ENCODE peak calls at places on chromosome 22, in ten cellular contexts. One of them, this sample, is unnamed.

GRCh38 chr22:42939451-42939881 is 75.5 kb downstream of the PACSIN2 start:
- DNase-seq in fibroblast of lung: no peak
- DNase-seq in kidney: no peak
- DNase-seq in mammary epithelial cell: no peak
- DNase-seq in foreskin fibroblast: no peak
- DNase-seq in heart left ventricle: no peak
- DNase-seq in body of pancreas: peak
- DNase-seq in SJSA1: peak
- DNase-seq in right atrium auricular region: no peak
- DNase-seq in stomach: no peak
- DNase-seq in this sample: peak

GRCh38 chr22:28031383-28031922 is 112.4 kb upstream of the PITPNB start:
- DNase-seq in right atrium auricular region: no peak
- DNase-seq in foreskin fibroblast: no peak
- DNase-seq in body of pancreas: no peak
- DNase-seq in kidney: no peak
- DNase-seq in mammary epithelial cell: no peak
- DNase-seq in heart left ventricle: no peak
- DNase-seq in fibroblast of lung: no peak
- DNase-seq in stomach: no peak
- DNase-seq in SJSA1: peak
- DNase-seq in this sample: no peak

GRCh38 chr22:35892192-35892591 is 136.4 kb downstream of the RBFOX2 start:
- DNase-seq in fibroblast of lung: peak
- DNase-seq in stomach: no peak
- DNase-seq in foreskin fibroblast: peak
- DNase-seq in heart left ventricle: no peak
- DNase-seq in body of pancreas: no peak
- DNase-seq in SJSA1: no peak
- DNase-seq in mammary epithelial cell: peak
- DNase-seq in right atrium auricular region: no peak
- DNase-seq in kidney: no peak
- DNase-seq in this sample: no peak

GRCh38 chr22:27650985-27651384 is 150.6 kb downstream of the MN1 start:
- DNase-seq in fibroblast of lung: no peak
- DNase-seq in foreskin fibroblast: no peak
- DNase-seq in SJSA1: no peak
- DNase-seq in mammary epithelial cell: no peak
- DNase-seq in stomach: no peak
- DNase-seq in body of pancreas: no peak
- DNase-seq in heart left ventricle: no peak
- DNase-seq in kidney: no peak
- DNase-seq in right atrium auricular region: no peak
- DNase-seq in this sample: no peak

GRCh38 chr22:20636945-20637344 is 129.5 kb downstream of the MED15 start:
- DNase-seq in body of pancreas: no peak
- DNase-seq in fibroblast of lung: no peak
- DNase-seq in heart left ventricle: no peak
- DNase-seq in SJSA1: no peak
- DNase-seq in foreskin fibroblast: no peak
- DNase-seq in stomach: no peak
- DNase-seq in right atrium auricular region: no peak
- DNase-seq in mammary epithelial cell: no peak
- DNase-seq in kidney: no peak
- DNase-seq in this sample: no peak

GRCh38 chr22:26477341-26477731 is 6.2 kb downstream of the HPS4 start:
- DNase-seq in right atrium auricular region: no peak
- DNase-seq in kidney: no peak
- DNase-seq in foreskin fibroblast: no peak
- DNase-seq in fibroblast of lung: no peak
- DNase-seq in mammary epithelial cell: no peak
- DNase-seq in heart left ventricle: no peak
- DNase-seq in stomach: no peak
- DNase-seq in body of pancreas: no peak
- DNase-seq in SJSA1: no peak
- DNase-seq in this sample: no peak

GRCh38 chr22:32204211-32204855 is 540 bp downstream of the RFPL2 start:
- DNase-seq in foreskin fibroblast: no peak
- DNase-seq in fibroblast of lung: no peak
- DNase-seq in right atrium auricular region: no peak
- DNase-seq in mammary epithelial cell: no peak
- DNase-seq in SJSA1: no peak
- DNase-seq in stomach: no peak
- DNase-seq in heart left ventricle: no peak
- DNase-seq in kidney: no peak
- DNase-seq in body of pancreas: peak
- DNase-seq in this sample: no peak

GRCh38 chr22:42930810-42931420 is 73.8 kb upstream of the ARFGAP3 start:
- DNase-seq in stomach: no peak
- DNase-seq in right atrium auricular region: peak
- DNase-seq in kidney: no peak
- DNase-seq in heart left ventricle: no peak
- DNase-seq in SJSA1: peak
- DNase-seq in mammary epithelial cell: peak
- DNase-seq in foreskin fibroblast: no peak
- DNase-seq in body of pancreas: peak
- DNase-seq in fibroblast of lung: peak
- DNase-seq in this sample: no peak

GRCh38 chr22:21936151-21936778 is 16.4 kb downstream of the PPM1F start:
- DNase-seq in body of pancreas: no peak
- DNase-seq in foreskin fibroblast: no peak
- DNase-seq in fibroblast of lung: no peak
- DNase-seq in stomach: no peak
- DNase-seq in kidney: no peak
- DNase-seq in heart left ventricle: no peak
- DNase-seq in mammary epithelial cell: no peak
- DNase-seq in right atrium auricular region: peak
- DNase-seq in SJSA1: peak
- DNase-seq in this sample: peak

GRCh38 chr22:33324228-33324627 is 266.0 kb upstream of the SYN3 start:
- DNase-seq in SJSA1: no peak
- DNase-seq in right atrium auricular region: no peak
- DNase-seq in body of pancreas: no peak
- DNase-seq in heart left ventricle: no peak
- DNase-seq in stomach: no peak
- DNase-seq in kidney: no peak
- DNase-seq in mammary epithelial cell: no peak
- DNase-seq in foreskin fibroblast: no peak
- DNase-seq in fibroblast of lung: no peak
- DNase-seq in this sample: no peak

DNA sequence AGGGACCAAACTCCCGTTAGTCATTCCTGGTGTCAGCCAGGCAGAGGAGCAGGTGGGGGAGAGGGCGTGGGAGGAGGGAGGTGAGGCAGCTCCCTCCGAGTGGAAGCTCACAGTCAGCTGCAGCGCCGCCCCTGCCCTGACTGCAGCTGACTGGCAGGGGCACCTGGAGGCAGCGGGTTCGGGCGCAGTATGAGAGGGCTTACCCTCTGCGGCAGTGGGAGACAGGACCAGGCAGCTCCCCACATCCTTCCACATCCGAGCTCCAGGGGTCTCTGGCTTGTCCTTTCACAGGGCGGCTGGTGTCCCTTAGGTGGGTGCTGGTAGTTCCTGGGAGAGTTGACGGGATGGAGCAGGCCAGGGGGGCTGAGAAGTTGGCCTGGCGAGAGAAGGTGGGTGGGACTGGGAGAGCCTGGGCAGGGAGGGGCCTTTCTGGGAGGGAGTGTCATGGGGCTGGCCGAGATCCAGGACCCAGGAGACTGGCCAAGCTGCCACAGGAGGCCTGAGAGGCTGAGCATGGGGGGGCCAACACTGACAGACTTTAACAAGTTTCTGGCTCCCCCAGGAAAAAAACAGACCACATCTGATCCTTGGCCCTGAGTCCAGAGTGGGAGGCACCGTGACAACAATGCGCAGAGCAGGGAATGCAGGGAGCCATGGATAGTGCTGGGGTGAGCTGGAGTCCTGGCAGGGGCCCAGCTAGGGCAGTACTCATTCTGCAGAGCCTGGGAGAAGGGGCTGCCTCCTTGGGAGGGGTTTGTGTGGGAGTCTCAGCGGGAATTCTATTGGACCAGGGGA is 4.9 kb downstream of the ADORA2A start:
- DNase-seq in fibroblast of lung: peak
- DNase-seq in mammary epithelial cell: peak
- DNase-seq in heart left ventricle: peak
- DNase-seq in stomach: peak
- DNase-seq in kidney: peak
- DNase-seq in right atrium auricular region: peak
- DNase-seq in body of pancreas: peak
- DNase-seq in foreskin fibroblast: no peak
- DNase-seq in SJSA1: no peak
- DNase-seq in this sample: peak
- H3K4me3 ChIP-seq in fibroblast of lung: no peak
- H3K4me3 ChIP-seq in mammary epithelial cell: no peak
- H3K4me3 ChIP-seq in heart left ventricle: no peak
- H3K4me3 ChIP-seq in stomach: no peak
- H3K4me3 ChIP-seq in kidney: no peak
- H3K4me3 ChIP-seq in right atrium auricular region: no peak
- H3K4me3 ChIP-seq in body of pancreas: no peak
- H3K4me3 ChIP-seq in foreskin fibroblast: no peak
- H3K4me3 ChIP-seq in SJSA1: no peak
- H3K4me3 ChIP-seq in this sample: no peak

DNA sequence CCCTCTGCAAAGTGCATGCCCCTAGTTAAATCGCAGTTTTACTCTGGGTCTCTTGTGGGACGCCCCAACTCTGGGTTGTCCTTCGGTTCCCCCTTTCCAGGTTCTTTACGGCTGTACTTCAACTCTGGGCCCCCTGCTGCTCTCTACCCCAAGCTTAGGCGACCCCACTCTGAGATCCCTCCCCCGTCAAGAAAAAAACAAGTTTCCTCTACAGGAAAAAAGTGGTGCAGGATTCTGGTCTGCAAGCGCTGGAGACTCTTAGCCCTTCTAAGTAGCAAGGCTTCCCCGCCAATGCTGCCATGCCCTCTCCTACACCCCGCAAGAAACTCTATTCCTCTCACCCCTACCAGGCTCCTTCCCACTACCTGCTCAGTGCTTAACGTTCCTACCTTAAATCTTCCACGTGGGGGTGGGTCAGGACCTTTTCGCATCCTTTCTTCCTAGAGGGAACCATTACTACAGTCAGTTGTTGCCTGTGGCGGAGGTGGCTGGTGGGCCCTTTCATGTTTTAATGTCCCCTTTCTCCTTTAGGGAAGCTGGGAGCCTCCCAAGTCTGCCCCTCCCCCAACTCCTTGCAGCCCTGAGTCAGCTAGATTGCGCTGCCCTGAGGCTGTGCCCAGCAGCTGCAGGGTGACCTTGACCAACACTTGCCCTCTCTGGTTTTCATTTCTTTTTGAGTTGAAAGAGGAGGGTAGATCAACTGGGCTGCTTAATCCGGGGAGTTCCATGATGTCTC is 1.4 kb downstream of the NEFH start:
- DNase-seq in stomach: no peak
- DNase-seq in foreskin fibroblast: peak
- DNase-seq in fibroblast of lung: no peak
- DNase-seq in body of pancreas: peak
- DNase-seq in SJSA1: no peak
- DNase-seq in mammary epithelial cell: no peak
- DNase-seq in kidney: no peak
- DNase-seq in right atrium auricular region: no peak
- DNase-seq in heart left ventricle: no peak
- DNase-seq in this sample: no peak
- H3K4me3 ChIP-seq in stomach: peak
- H3K4me3 ChIP-seq in foreskin fibroblast: no peak
- H3K4me3 ChIP-seq in fibroblast of lung: no peak
- H3K4me3 ChIP-seq in body of pancreas: no peak
- H3K4me3 ChIP-seq in SJSA1: no peak
- H3K4me3 ChIP-seq in mammary epithelial cell: peak
- H3K4me3 ChIP-seq in kidney: no peak
- H3K4me3 ChIP-seq in right atrium auricular region: peak
- H3K4me3 ChIP-seq in heart left ventricle: no peak
- H3K4me3 ChIP-seq in this sample: no peak

GRCh38 chr22:38982008-38982927 is at the start of gene APOBEC3B:
- DNase-seq in right atrium auricular region: peak
- DNase-seq in foreskin fibroblast: peak
- DNase-seq in body of pancreas: peak
- DNase-seq in heart left ventricle: peak
- DNase-seq in stomach: peak
- DNase-seq in SJSA1: peak
- DNase-seq in mammary epithelial cell: peak
- DNase-seq in fibroblast of lung: peak
- DNase-seq in kidney: peak
- DNase-seq in this sample: peak

GRCh38 chr22:38986629-38987028 is 4.5 kb downstream of the APOBEC3B start:
- DNase-seq in mammary epithelial cell: no peak
- DNase-seq in heart left ventricle: no peak
- DNase-seq in fibroblast of lung: no peak
- DNase-seq in stomach: no peak
- DNase-seq in kidney: peak
- DNase-seq in body of pancreas: no peak
- DNase-seq in SJSA1: no peak
- DNase-seq in foreskin fibroblast: no peak
- DNase-seq in right atrium auricular region: no peak
- DNase-seq in this sample: no peak

GRCh38 chr22:38981005-38981658 is 1.0 kb upstream of the APOBEC3B start:
- DNase-seq in SJSA1: no peak
- DNase-seq in fibroblast of lung: peak
- DNase-seq in body of pancreas: peak
- DNase-seq in kidney: peak
- DNase-seq in mammary epithelial cell: peak
- DNase-seq in foreskin fibroblast: peak
- DNase-seq in heart left ventricle: no peak
- DNase-seq in stomach: no peak
- DNase-seq in right atrium auricular region: no peak
- DNase-seq in this sample: peak

GRCh38 chr22:38984224-38984623 is 2.1 kb downstream of the APOBEC3B start:
- DNase-seq in body of pancreas: no peak
- DNase-seq in fibroblast of lung: no peak
- DNase-seq in mammary epithelial cell: no peak
- DNase-seq in kidney: no peak
- DNase-seq in heart left ventricle: no peak
- DNase-seq in foreskin fibroblast: no peak
- DNase-seq in right atrium auricular region: no peak
- DNase-seq in SJSA1: no peak
- DNase-seq in stomach: no peak
- DNase-seq in this sample: no peak

GRCh38 chr22:38981659-38982007 is 514 bp upstream of the APOBEC3B start:
- DNase-seq in body of pancreas: peak
- DNase-seq in SJSA1: no peak
- DNase-seq in heart left ventricle: no peak
- DNase-seq in foreskin fibroblast: no peak
- DNase-seq in right atrium auricular region: no peak
- DNase-seq in mammary epithelial cell: no peak
- DNase-seq in fibroblast of lung: no peak
- DNase-seq in stomach: no peak
- DNase-seq in kidney: peak
- DNase-seq in this sample: no peak
- H3K4me3 ChIP-seq in body of pancreas: no peak
- H3K4me3 ChIP-seq in SJSA1: no peak
- H3K4me3 ChIP-seq in heart left ventricle: peak
- H3K4me3 ChIP-seq in foreskin fibroblast: peak
- H3K4me3 ChIP-seq in right atrium auricular region: no peak
- H3K4me3 ChIP-seq in mammary epithelial cell: no peak
- H3K4me3 ChIP-seq in fibroblast of lung: peak
- H3K4me3 ChIP-seq in stomach: peak
- H3K4me3 ChIP-seq in kidney: peak
- H3K4me3 ChIP-seq in this sample: no peak

GRCh38 chr22:19143212-19143611 is 1.2 kb downstream of the ESS2 start:
- DNase-seq in fibroblast of lung: no peak
- DNase-seq in stomach: no peak
- DNase-seq in heart left ventricle: no peak
- DNase-seq in kidney: no peak
- DNase-seq in mammary epithelial cell: no peak
- DNase-seq in SJSA1: no peak
- DNase-seq in right atrium auricular region: no peak
- DNase-seq in foreskin fibroblast: no peak
- DNase-seq in body of pancreas: no peak
- DNase-seq in this sample: no peak
- H3K4me3 ChIP-seq in fibroblast of lung: no peak
- H3K4me3 ChIP-seq in stomach: peak
- H3K4me3 ChIP-seq in heart left ventricle: peak
- H3K4me3 ChIP-seq in kidney: no peak
- H3K4me3 ChIP-seq in mammary epithelial cell: no peak
- H3K4me3 ChIP-seq in SJSA1: peak
- H3K4me3 ChIP-seq in right atrium auricular region: no peak
- H3K4me3 ChIP-seq in foreskin fibroblast: peak
- H3K4me3 ChIP-seq in body of pancreas: no peak
- H3K4me3 ChIP-seq in this sample: no peak

This sample was measured in transverse colon.